ENCODE peak calls at places on chromosomes 5 and 9, in seven cellular contexts. One of them, this sample, is unnamed.

GRCh38 chr5:119721775-119722174 is 92.4 kb downstream of the FAM170A start:
- DNase-seq in MM.1S: no peak
- DNase-seq in H1: no peak
- DNase-seq in neural progenitor cell: no peak
- DNase-seq in astrocyte: no peak
- DNase-seq in GM23248: no peak
- DNase-seq in fibroblast of lung: no peak
- DNase-seq in this sample: no peak

GRCh38 chr9:108473209-108474112 is 382.3 kb downstream of the ACTL7B start:
- DNase-seq in H1: no peak
- DNase-seq in fibroblast of lung: peak
- DNase-seq in neural progenitor cell: no peak
- DNase-seq in MM.1S: no peak
- DNase-seq in GM23248: peak
- DNase-seq in astrocyte: peak
- DNase-seq in this sample: no peak

GRCh38 chr5:93583525-93583798 is 440 bp downstream of the NR2F1 start:
- DNase-seq in H1: no peak
- DNase-seq in fibroblast of lung: no peak
- DNase-seq in MM.1S: no peak
- DNase-seq in GM23248: no peak
- DNase-seq in neural progenitor cell: no peak
- DNase-seq in astrocyte: no peak
- DNase-seq in this sample: no peak

GRCh38 chr5:179812135-179812825 is 5.6 kb upstream of the MGAT4B start:
- DNase-seq in astrocyte: no peak
- DNase-seq in H1: no peak
- DNase-seq in neural progenitor cell: no peak
- DNase-seq in fibroblast of lung: no peak
- DNase-seq in GM23248: no peak
- DNase-seq in MM.1S: no peak
- DNase-seq in this sample: no peak

GRCh38 chr9:93452710-93453046 is 703 bp downstream of the FAM120AOS start:
- DNase-seq in MM.1S: peak
- DNase-seq in GM23248: peak
- DNase-seq in neural progenitor cell: peak
- DNase-seq in fibroblast of lung: no peak
- DNase-seq in astrocyte: no peak
- DNase-seq in H1: no peak
- DNase-seq in this sample: no peak

GRCh38 chr9:137211532-137211931 is 6.0 kb downstream of the NDOR1 start:
- DNase-seq in neural progenitor cell: no peak
- DNase-seq in fibroblast of lung: no peak
- DNase-seq in H1: no peak
- DNase-seq in MM.1S: no peak
- DNase-seq in GM23248: no peak
- DNase-seq in astrocyte: no peak
- DNase-seq in this sample: no peak

GRCh38 chr5:141743652-141744333 is 61.8 kb upstream of the ARAP3 start:
- DNase-seq in GM23248: no peak
- DNase-seq in fibroblast of lung: no peak
- DNase-seq in astrocyte: no peak
- DNase-seq in neural progenitor cell: peak
- DNase-seq in H1: no peak
- DNase-seq in MM.1S: no peak
- DNase-seq in this sample: no peak

GRCh38 chr9:124280176-124280691 is 22.5 kb downstream of the NEK6 start:
- DNase-seq in astrocyte: peak
- DNase-seq in GM23248: peak
- DNase-seq in fibroblast of lung: peak
- DNase-seq in neural progenitor cell: no peak
- DNase-seq in H1: no peak
- DNase-seq in MM.1S: no peak
- DNase-seq in this sample: no peak

GRCh38 chr9:91417602-91418218 is 5.9 kb downstream of the NFIL3 start:
- DNase-seq in H1: no peak
- DNase-seq in GM23248: peak
- DNase-seq in MM.1S: no peak
- DNase-seq in fibroblast of lung: no peak
- DNase-seq in neural progenitor cell: no peak
- DNase-seq in astrocyte: no peak
- DNase-seq in this sample: no peak

GRCh38 chr5:180437336-180437735 is 56.8 kb upstream of the CNOT6 start:
- DNase-seq in fibroblast of lung: no peak
- DNase-seq in astrocyte: no peak
- DNase-seq in GM23248: no peak
- DNase-seq in H1: no peak
- DNase-seq in neural progenitor cell: no peak
- DNase-seq in MM.1S: no peak
- DNase-seq in this sample: no peak

GRCh38 chr5:135242021-135242480 is 157.0 kb downstream of the MACROH2A1 start:
- DNase-seq in neural progenitor cell: no peak
- DNase-seq in astrocyte: peak
- DNase-seq in GM23248: peak
- DNase-seq in MM.1S: no peak
- DNase-seq in fibroblast of lung: peak
- DNase-seq in H1: peak
- DNase-seq in this sample: no peak

GRCh38 chr9:36187414-36187813 is 3.3 kb upstream of the CLTA start:
- DNase-seq in MM.1S: peak
- DNase-seq in H1: no peak
- DNase-seq in GM23248: peak
- DNase-seq in astrocyte: peak
- DNase-seq in fibroblast of lung: peak
- DNase-seq in neural progenitor cell: no peak
- DNase-seq in this sample: no peak

GRCh38 chr9:114372971-114373591 is 14.7 kb downstream of the AKNA start:
- DNase-seq in H1: no peak
- DNase-seq in neural progenitor cell: no peak
- DNase-seq in MM.1S: peak
- DNase-seq in GM23248: no peak
- DNase-seq in fibroblast of lung: no peak
- DNase-seq in astrocyte: no peak
- DNase-seq in this sample: no peak

GRCh38 chr9:23822331-23823169 is 3.5 kb downstream of the ELAVL2 start:
- DNase-seq in neural progenitor cell: peak
- DNase-seq in astrocyte: no peak
- DNase-seq in MM.1S: no peak
- DNase-seq in H1: peak
- DNase-seq in fibroblast of lung: no peak
- DNase-seq in GM23248: no peak
- DNase-seq in this sample: no peak

GRCh38 chr5:92896722-92897121 is 684.3 kb downstream of the NR2F1-AS1 start:
- DNase-seq in H1: no peak
- DNase-seq in MM.1S: no peak
- DNase-seq in fibroblast of lung: no peak
- DNase-seq in neural progenitor cell: no peak
- DNase-seq in GM23248: no peak
- DNase-seq in astrocyte: no peak
- DNase-seq in this sample: no peak

GRCh38 chr5:76403963-76404693 is 1.0 kb downstream of the IQGAP2 start:
- DNase-seq in H1: peak
- DNase-seq in fibroblast of lung: no peak
- DNase-seq in neural progenitor cell: peak
- DNase-seq in GM23248: peak
- DNase-seq in MM.1S: peak
- DNase-seq in astrocyte: no peak
- DNase-seq in this sample: no peak

GRCh38 chr9:131545003-131545785 is at the start of gene PRRT1B:
- DNase-seq in H1: no peak
- DNase-seq in astrocyte: no peak
- DNase-seq in GM23248: peak
- DNase-seq in MM.1S: no peak
- DNase-seq in fibroblast of lung: no peak
- DNase-seq in neural progenitor cell: no peak
- DNase-seq in this sample: no peak

GRCh38 chr9:127962278-127962677 is 18.5 kb downstream of the EEIG1 start:
- DNase-seq in GM23248: no peak
- DNase-seq in astrocyte: no peak
- DNase-seq in fibroblast of lung: no peak
- DNase-seq in MM.1S: no peak
- DNase-seq in H1: no peak
- DNase-seq in neural progenitor cell: no peak
- DNase-seq in this sample: no peak

GRCh38 chr5:40486437-40487270 is 193.1 kb upstream of the PTGER4 start:
- DNase-seq in H1: no peak
- DNase-seq in neural progenitor cell: no peak
- DNase-seq in MM.1S: peak
- DNase-seq in GM23248: no peak
- DNase-seq in astrocyte: peak
- DNase-seq in fibroblast of lung: peak
- DNase-seq in this sample: no peak

GRCh38 chr5:141856030-141856790 is 22.0 kb downstream of the PCDH1 start:
- DNase-seq in astrocyte: no peak
- DNase-seq in GM23248: no peak
- DNase-seq in MM.1S: no peak
- DNase-seq in fibroblast of lung: no peak
- DNase-seq in H1: no peak
- DNase-seq in neural progenitor cell: no peak
- DNase-seq in this sample: no peak

GRCh38 chr9:6819112-6819511 is 61.3 kb downstream of the KDM4C start:
- DNase-seq in neural progenitor cell: no peak
- DNase-seq in astrocyte: no peak
- DNase-seq in fibroblast of lung: no peak
- DNase-seq in MM.1S: no peak
- DNase-seq in GM23248: no peak
- DNase-seq in H1: no peak
- DNase-seq in this sample: no peak

GRCh38 chr9:27432308-27432707 is 91.8 kb upstream of the IFNK start:
- DNase-seq in GM23248: no peak
- DNase-seq in H1: no peak
- DNase-seq in neural progenitor cell: no peak
- DNase-seq in fibroblast of lung: no peak
- DNase-seq in MM.1S: no peak
- DNase-seq in astrocyte: no peak
- DNase-seq in this sample: no peak

GRCh38 chr5:141882594-141883183 is 4.5 kb upstream of the PCDH1 start:
- DNase-seq in H1: peak
- DNase-seq in astrocyte: no peak
- DNase-seq in fibroblast of lung: no peak
- DNase-seq in MM.1S: no peak
- DNase-seq in neural progenitor cell: peak
- DNase-seq in GM23248: no peak
- DNase-seq in this sample: no peak

GRCh38 chr9:86369810-86370209 is 15.6 kb upstream of the TUT7 start:
- DNase-seq in MM.1S: no peak
- DNase-seq in fibroblast of lung: peak
- DNase-seq in astrocyte: peak
- DNase-seq in H1: no peak
- DNase-seq in neural progenitor cell: no peak
- DNase-seq in GM23248: no peak
- DNase-seq in this sample: no peak

GRCh38 chr5:84249918-84250635 is 134.6 kb downstream of the EDIL3 start:
- DNase-seq in H1: no peak
- DNase-seq in GM23248: peak
- DNase-seq in fibroblast of lung: peak
- DNase-seq in neural progenitor cell: peak
- DNase-seq in MM.1S: no peak
- DNase-seq in astrocyte: peak
- DNase-seq in this sample: no peak

GRCh38 chr5:31639488-31640011 is 619 bp downstream of the PDZD2 start:
- DNase-seq in MM.1S: no peak
- DNase-seq in astrocyte: no peak
- DNase-seq in H1: peak
- DNase-seq in neural progenitor cell: peak
- DNase-seq in fibroblast of lung: no peak
- DNase-seq in GM23248: no peak
- DNase-seq in this sample: no peak
- TF ChIP-seq EZH2 in MM.1S: no peak
- TF ChIP-seq EZH2 in astrocyte: peak
- TF ChIP-seq EZH2 in H1: no peak
- TF ChIP-seq EZH2 in neural progenitor cell: no peak
- TF ChIP-seq EZH2 in fibroblast of lung: no peak
- TF ChIP-seq EZH2 in GM23248: no peak
- TF ChIP-seq EZH2 in this sample: no peak

GRCh38 chr9:100088202-100088601 is 10.6 kb downstream of the ERP44 start:
- DNase-seq in GM23248: no peak
- DNase-seq in fibroblast of lung: no peak
- DNase-seq in H1: no peak
- DNase-seq in neural progenitor cell: no peak
- DNase-seq in MM.1S: no peak
- DNase-seq in astrocyte: no peak
- DNase-seq in this sample: no peak
- H3K4me3 ChIP-seq in GM23248: no peak
- H3K4me3 ChIP-seq in fibroblast of lung: no peak
- H3K4me3 ChIP-seq in H1: no peak
- H3K4me3 ChIP-seq in neural progenitor cell: no peak
- H3K4me3 ChIP-seq in MM.1S: no peak
- H3K4me3 ChIP-seq in astrocyte: no peak
- H3K4me3 ChIP-seq in this sample: no peak

DNA sequence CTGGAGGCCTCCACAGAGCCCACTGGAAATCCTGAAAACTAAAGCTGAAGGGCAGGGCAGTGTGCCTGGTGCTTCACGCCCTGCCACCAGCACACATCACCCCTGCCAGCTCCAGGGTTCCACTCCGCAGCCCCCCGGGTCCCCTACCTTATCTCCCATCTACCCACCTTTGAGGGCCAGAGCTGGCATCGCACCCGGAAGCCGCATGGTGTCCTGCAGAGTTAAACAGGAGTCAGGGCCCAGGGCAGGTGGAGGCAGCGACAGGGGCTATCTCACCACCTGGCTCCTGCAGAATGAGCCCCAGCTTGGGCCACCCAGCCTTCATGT is 18.8 kb downstream of the PDGFRB start:
- DNase-seq in MM.1S: no peak
- DNase-seq in fibroblast of lung: no peak
- DNase-seq in astrocyte: no peak
- DNase-seq in H1: no peak
- DNase-seq in GM23248: no peak
- DNase-seq in neural progenitor cell: no peak
- DNase-seq in this sample: no peak
- H3K9ac ChIP-seq in MM.1S: no peak
- H3K9ac ChIP-seq in fibroblast of lung: peak
- H3K9ac ChIP-seq in astrocyte: peak
- H3K9ac ChIP-seq in H1: no peak
- H3K9ac ChIP-seq in GM23248: no peak
- H3K9ac ChIP-seq in neural progenitor cell: no peak
- H3K9ac ChIP-seq in this sample: no peak

DNA sequence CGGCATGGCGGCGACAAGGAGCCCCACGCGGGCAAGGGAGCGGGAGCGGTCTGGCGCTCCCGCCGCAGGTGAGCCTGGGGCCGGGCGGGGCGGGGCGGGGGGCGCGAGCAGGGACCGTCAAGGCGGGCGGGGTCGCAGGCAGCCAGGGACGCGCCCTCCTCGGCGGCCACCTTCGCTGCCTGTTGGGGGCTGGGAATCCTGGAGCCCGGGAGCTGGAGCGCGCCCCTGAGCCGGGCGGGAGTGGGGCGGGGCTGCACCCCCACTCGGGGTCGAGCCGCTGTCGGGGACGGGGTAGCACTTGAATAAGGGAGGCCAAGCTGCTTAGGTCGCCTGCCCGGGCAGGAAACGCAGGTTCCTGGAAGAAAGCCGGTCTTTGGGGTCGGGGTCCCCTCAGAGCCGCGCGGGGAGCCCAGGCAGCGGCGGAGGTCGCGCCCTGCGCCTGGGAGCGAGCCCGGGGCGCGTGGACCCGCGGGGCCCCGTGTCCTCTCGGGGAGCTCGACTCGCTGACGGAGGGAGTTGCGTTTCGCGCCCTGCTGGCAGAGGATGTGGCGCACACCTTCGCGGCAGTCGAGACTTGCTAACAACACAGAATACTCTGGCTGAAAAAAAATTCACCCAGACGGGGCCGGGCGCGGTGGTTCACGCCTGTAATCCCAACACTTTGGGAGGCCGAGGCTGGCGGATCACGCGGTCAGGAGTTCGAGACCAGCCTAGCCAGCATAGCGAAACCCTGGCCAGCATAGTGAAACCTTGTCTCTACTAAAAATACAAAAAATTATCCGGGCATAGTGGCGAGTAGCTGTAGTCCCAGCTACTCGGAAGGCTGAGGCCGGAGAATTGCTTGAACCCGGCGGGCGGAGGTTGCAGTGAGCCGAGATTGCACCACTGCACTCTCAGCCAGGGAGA is 552 bp downstream of the OTULINL start:
- DNase-seq in MM.1S: peak
- DNase-seq in fibroblast of lung: peak
- DNase-seq in H1: peak
- DNase-seq in neural progenitor cell: peak
- DNase-seq in astrocyte: no peak
- DNase-seq in GM23248: peak
- DNase-seq in this sample: no peak
- TF ChIP-seq EZH2 in MM.1S: no peak
- TF ChIP-seq EZH2 in fibroblast of lung: no peak
- TF ChIP-seq EZH2 in H1: no peak
- TF ChIP-seq EZH2 in neural progenitor cell: no peak
- TF ChIP-seq EZH2 in astrocyte: peak
- TF ChIP-seq EZH2 in GM23248: peak
- TF ChIP-seq EZH2 in this sample: no peak

This sample was measured in keratinocyte.